ENCODE peak calls at places on chromosome 9, in four cellular contexts. I is activated T-helper 1 cell treated with Interleukin-2 at 50 U/mL for 16 hours, C is GM12891, Q is H4. L is an unnamed sample.

GRCh38 chr9:128707446-128707845 is 5.1 kb downstream of the PKN3 start:
- DNase-seq in I (no peak), C (no peak), Q (no peak), L (no peak)

GRCh38 chr9:25990376-25990775 is 312.1 kb upstream of the TUSC1 start:
- DNase-seq in I (no peak), C (no peak), Q (no peak), L (no peak)

GRCh38 chr9:137313956-137314560 is 12.0 kb upstream of the NRARP start:
- DNase-seq in I (no peak), C (no peak), Q (no peak), L (peak; percentile 80)

GRCh38 chr9:87395804-87396458 is 101.7 kb upstream of the DAPK1 start:
- DNase-seq in I (no peak), C (no peak), Q (no peak), L (no peak)

GRCh38 chr9:126532951-126533910 is 80.5 kb upstream of the LMX1B start:
- DNase-seq in I (no peak), C (no peak), Q (no peak), L (no peak)

GRCh38 chr9:114156658-114157421 is 1.5 kb downstream of the COL27A1 start:
- DNase-seq in I (no peak), C (no peak), Q (peak; percentile 60), L (no peak)

GRCh38 chr9:131714161-131714646 is 25.7 kb downstream of the RAPGEF1 start:
- DNase-seq in I (no peak), C (no peak), Q (peak; percentile 70), L (no peak)

GRCh38 chr9:95741631-95742030 is 133.9 kb upstream of the ERCC6L2 start:
- DNase-seq in I (no peak), C (no peak), Q (no peak), L (no peak)

GRCh38 chr9:93091453-93092081 is 4.5 kb upstream of the CARD19 start:
- DNase-seq in I (no peak), C (no peak), Q (peak; percentile 32), L (peak; percentile 55)

L was measured in mesenteric fat pad.